ENCODE peak calls at places on chromosome 17, in six cellular contexts. D is esophagus squamous epithelium, Y is OCI-LY7, N is heart right ventricle, M is mammary epithelial cell, R is neural progenitor cell. S is an unnamed sample.

GRCh38 chr17:40190197-40191021 is 13.1 kb downstream of the RAPGEFL1 start:
- DNase-seq in D (no peak), Y (peak), R (peak), N (no peak), M (no peak), S (no peak)

GRCh38 chr17:13688716-13689115 is 87.0 kb upstream of the HS3ST3A1 start:
- DNase-seq in R (no peak), D (no peak), N (no peak), M (no peak), Y (no peak), S (no peak)

GRCh38 chr17:44198721-44199552 is 747 bp downstream of the ATXN7L3 start:
- DNase-seq in M (peak), Y (peak), N (peak), D (no peak), R (peak), S (peak)

GRCh38 chr17:8921147-8921546 is 44.4 kb downstream of the PIK3R5 start:
- DNase-seq in R (no peak), N (no peak), M (no peak), D (no peak), Y (no peak), S (no peak)

GRCh38 chr17:35227546-35227945 is 15.3 kb upstream of the SLFN5 start:
- DNase-seq in D (no peak), R (no peak), Y (no peak), N (no peak), M (no peak), S (no peak)

GRCh38 chr17:80187493-80187892 is 17.7 kb downstream of the CARD14 start:
- DNase-seq in Y (no peak), M (peak), N (peak), D (no peak), R (no peak), S (peak)

GRCh38 chr17:30788918-30789317 is 35.6 kb downstream of the CRLF3 start:
- DNase-seq in R (no peak), M (no peak), N (no peak), Y (no peak), D (no peak), S (no peak)

GRCh38 chr17:66567234-66568170 is 265.1 kb downstream of the PRKCA start:
- DNase-seq in M (peak), R (peak), Y (peak), D (no peak), N (peak), S (peak)

GRCh38 chr17:43832168-43832975 is 574 bp downstream of the MPP3 start:
- DNase-seq in M (peak), N (peak), Y (no peak), R (peak), D (no peak), S (peak)

GRCh38 chr17:151004-151403 is 13.6 kb downstream of the SCGB1C2 start:
- DNase-seq in R (no peak), D (no peak), N (no peak), Y (no peak), M (no peak), S (no peak)

GRCh38 chr17:72590382-72590781 is 469.6 kb downstream of the SOX9 start:
- DNase-seq in D (no peak), Y (no peak), N (no peak), M (peak), R (no peak), S (peak)

GRCh38 chr17:72115789-72116520 is 4.9 kb upstream of the SOX9 start:
- DNase-seq in N (no peak), M (peak), Y (no peak), R (peak), D (no peak), S (no peak)

GRCh38 chr17:30332057-30332542 is 1.8 kb downstream of the TMIGD1 start:
- DNase-seq in N (no peak), R (no peak), Y (peak), D (no peak), M (peak), S (peak)

GRCh38 chr17:63709110-63709509 is 9.2 kb upstream of the LIMD2 start:
- DNase-seq in Y (no peak), D (no peak), M (no peak), N (no peak), R (no peak), S (no peak)

GRCh38 chr17:63703029-63703428 is 3.1 kb upstream of the LIMD2 start:
- DNase-seq in D (no peak), N (no peak), R (no peak), M (no peak), Y (no peak), S (no peak)

GRCh38 chr17:19546289-19547065 is 12.8 kb downstream of the SLC47A1 start:
- DNase-seq in D (no peak), M (no peak), R (peak), N (peak), Y (peak), S (no peak)

GRCh38 chr17:1109606-1110523 is 69.9 kb downstream of the ABR start:
- DNase-seq in Y (no peak), N (peak), R (peak), D (no peak), M (no peak), S (no peak)

GRCh38 chr17:70278846-70279465 is 109.6 kb downstream of the KCNJ2 start:
- DNase-seq in N (no peak), R (peak), M (no peak), D (no peak), Y (no peak), S (no peak)

GRCh38 chr17:69672924-69673323 is 258.4 kb downstream of the MAP2K6 start:
- DNase-seq in D (no peak), M (peak), Y (no peak), R (no peak), N (no peak), S (peak)

GRCh38 chr17:80499961-80500665 is 23.7 kb upstream of the NPTX1 start:
- DNase-seq in N (no peak), M (no peak), D (no peak), R (no peak), Y (no peak), S (no peak)

GRCh38 chr17:67027031-67027628 is 17.2 kb upstream of the CACNG1 start:
- DNase-seq in M (no peak), R (no peak), N (peak), D (no peak), Y (no peak), S (peak)

GRCh38 chr17:58277107-58277506 is 3.6 kb downstream of the MPO start:
- DNase-seq in N (no peak), D (no peak), M (no peak), R (peak), Y (peak), S (peak)

GRCh38 chr17:53649201-53649600 is 173.5 kb upstream of the KIF2B start:
- DNase-seq in D (no peak), M (no peak), R (no peak), Y (no peak), N (no peak), S (no peak)

GRCh38 chr17:15918661-15919259 is 26.2 kb upstream of the ADORA2B start:
- DNase-seq in N (peak), Y (no peak), R (no peak), D (no peak), M (no peak), S (no peak)

GRCh38 chr17:33642002-33642401 is 348.9 kb upstream of the ASIC2 start:
- DNase-seq in N (no peak), D (no peak), R (no peak), Y (peak), M (no peak), S (no peak)
- TF ChIP-seq CTCF in N (no peak), D (no peak), R (peak), Y (peak), M (peak), S (no peak)

DNA sequence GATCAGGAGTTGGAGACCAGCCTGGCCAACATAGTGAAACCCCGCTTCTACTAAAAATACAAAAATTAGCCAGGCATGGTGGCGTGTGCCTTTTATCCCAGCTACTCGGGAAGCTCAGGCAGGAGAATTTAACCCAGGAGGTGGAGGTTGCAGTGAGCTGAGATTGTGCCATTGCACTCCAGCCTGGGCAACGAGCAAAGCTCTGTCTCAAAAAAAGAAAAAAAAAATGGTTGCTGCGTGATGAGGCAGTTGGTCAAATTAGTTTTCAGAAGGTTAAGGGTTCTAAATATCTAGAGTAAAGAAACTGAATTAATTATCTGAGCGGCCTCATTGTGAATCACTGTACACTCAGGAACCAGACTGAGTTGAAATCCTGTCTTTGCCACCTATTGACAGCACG is 3.5 kb upstream of the CD68 start:
- DNase-seq in Y (no peak), R (no peak), N (no peak), M (no peak), D (no peak), S (no peak)
- H3K4me3 ChIP-seq in Y (peak), R (no peak), N (no peak), M (no peak), D (peak), S (no peak)

DNA sequence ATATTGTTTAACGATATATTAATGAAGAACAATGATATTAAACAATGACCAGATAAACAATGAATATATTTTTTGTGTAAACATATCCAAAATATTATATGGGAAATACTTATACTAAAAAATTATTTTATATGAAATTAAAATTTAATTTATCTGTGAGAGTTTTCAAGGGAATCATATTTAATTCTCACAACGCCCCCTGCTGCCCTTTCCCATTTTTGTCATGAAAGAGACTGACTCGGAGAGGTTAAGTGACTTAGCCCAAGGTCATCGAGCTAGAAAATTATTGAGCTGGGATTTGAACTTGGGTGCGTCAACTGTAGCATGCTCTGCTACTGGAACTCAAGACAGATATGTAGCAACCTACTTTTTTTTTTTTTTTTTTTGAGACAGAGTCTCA is 7.2 kb upstream of the MYCBPAP start:
- DNase-seq in R (no peak), Y (peak), N (no peak), D (no peak), M (no peak), S (peak)
- TF ChIP-seq CTCF in R (peak), Y (peak), N (peak), D (peak), M (peak), S (peak)

GRCh38 chr17:7018331-7018964 is 4.4 kb upstream of the BCL6B start:
- DNase-seq in M (no peak), N (peak), D (no peak), Y (no peak), R (no peak), S (no peak)
- H3K4me3 ChIP-seq in M (no peak), N (peak), D (peak), Y (no peak), R (no peak), S (no peak)

DNA sequence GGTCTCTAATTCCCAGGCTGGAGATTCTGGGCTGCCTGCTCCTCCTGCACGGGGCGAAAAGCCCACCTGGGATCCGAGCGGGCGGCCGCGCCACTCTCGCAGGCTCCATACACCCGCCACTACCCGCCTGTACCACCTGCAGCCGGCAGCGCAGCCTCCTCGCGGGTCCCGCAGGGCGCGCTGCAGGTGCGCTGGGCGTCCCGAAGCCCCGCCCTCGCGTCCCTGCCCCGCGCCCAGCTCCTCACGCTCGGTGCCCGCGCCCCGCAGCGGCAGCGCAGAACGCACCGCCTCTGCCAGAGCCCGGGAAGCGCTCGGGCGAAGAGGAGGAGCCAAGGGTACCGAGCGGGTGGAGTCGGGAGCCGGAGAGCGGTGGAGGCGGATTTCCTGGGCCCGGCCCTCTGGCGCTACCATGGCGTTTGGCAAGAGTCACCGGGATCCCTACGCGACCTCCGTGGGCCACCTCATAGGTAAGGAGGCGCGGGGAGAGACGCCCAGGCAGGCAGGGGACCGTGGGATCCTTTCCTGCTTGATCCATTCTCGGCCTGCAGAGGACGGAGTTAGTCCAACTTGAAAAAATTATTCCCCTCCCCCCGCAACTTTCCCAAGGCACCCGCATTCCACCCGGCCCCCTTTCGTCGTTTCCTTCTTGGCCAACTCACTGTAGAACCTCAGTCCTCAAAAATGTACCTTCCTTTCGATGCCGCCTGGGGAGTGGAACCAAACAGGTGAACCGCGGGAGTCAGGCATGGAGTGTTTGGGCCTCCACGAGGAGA is at the start of gene TOM1L1:
- DNase-seq in Y (no peak), M (peak), D (no peak), R (peak), N (peak), S (peak)
- TF ChIP-seq CTCF in Y (no peak), M (no peak), D (peak), R (peak), N (no peak), S (no peak)